ENCODE peak calls at places on chromosomes 12 and 14, in nine cellular contexts. D, R, B, Q, M, X, C, J and S are unnamed samples.
A peak's percentile ranks its signal among the peaks of the same experiment; 100 is the strongest.

GRCh38 chr12:20931894-20932293 is 121.4 kb downstream of the SLCO1B3 start:
- DNase-seq in M (no peak), X (no peak), Q (no peak), B (no peak), C (no peak), D (no peak), J (no peak), R (no peak), S (no peak)

GRCh38 chr14:100955201-100955600 is 51.7 kb upstream of the RTL1 start:
- DNase-seq in D (no peak), B (no peak), M (no peak), Q (no peak), J (no peak), X (peak; percentile 76), R (no peak), C (peak; percentile 77), S (peak; percentile 66)

GRCh38 chr14:93103392-93104080 is 12.2 kb downstream of the ITPK1 start:
- DNase-seq in M (no peak), J (no peak), R (no peak), D (no peak), C (no peak), X (no peak), B (no peak), Q (no peak), S (no peak)

GRCh38 chr14:99732436-99733220 is 48.5 kb downstream of the CYP46A1 start:
- DNase-seq in D (no peak), C (no peak), R (peak; percentile 16), X (no peak), M (peak; percentile 47), J (no peak), B (peak; percentile 62), Q (peak; percentile 67), S (no peak)

GRCh38 chr14:45698462-45699134 is 445.6 kb upstream of the MIS18BP1 start:
- DNase-seq in R (no peak), C (no peak), M (no peak), D (no peak), J (no peak), B (no peak), X (no peak), Q (no peak), S (no peak)

GRCh38 chr12:80632835-80633234 is 74.6 kb upstream of the MYF6 start:
- DNase-seq in M (no peak), J (no peak), Q (no peak), R (no peak), X (no peak), D (no peak), B (no peak), C (no peak), S (no peak)

GRCh38 chr12:75634244-75635222 is 123.1 kb upstream of the KRR1 start:
- DNase-seq in R (no peak), X (no peak), C (no peak), J (no peak), D (no peak), Q (no peak), B (no peak), M (no peak), S (no peak)

GRCh38 chr14:93135399-93135798 is 19.7 kb upstream of the ITPK1 start:
- DNase-seq in M (peak; percentile 59), J (no peak), C (no peak), D (no peak), X (no peak), R (no peak), B (no peak), Q (peak; percentile 71), S (no peak)

GRCh38 chr14:27387458-27387857 is 789.6 kb upstream of the NOVA1 start:
- DNase-seq in Q (no peak), R (no peak), B (no peak), X (peak; percentile 65), D (no peak), J (no peak), M (no peak), C (no peak), S (no peak)

GRCh38 chr12:87953257-87953860 is 75.8 kb downstream of the C12orf50 start:
- DNase-seq in D (no peak), Q (no peak), R (no peak), M (no peak), J (no peak), B (no peak), X (peak; percentile 38), C (peak; percentile 71), S (peak; percentile 47)

GRCh38 chr12:100026241-100026640 is 41.5 kb upstream of the ANKS1B start:
- DNase-seq in M (no peak), Q (no peak), X (no peak), R (no peak), J (no peak), C (peak; percentile 57), D (no peak), B (no peak), S (no peak)

GRCh38 chr14:86852530-86852929 is 1140.5 kb downstream of the GALC start:
- DNase-seq in R (no peak), Q (no peak), X (peak; percentile 77), B (no peak), J (no peak), M (no peak), C (peak; percentile 87), D (no peak), S (no peak)

GRCh38 chr14:39055786-39056474 is 47.1 kb downstream of the SEC23A start:
- DNase-seq in X (no peak), M (no peak), B (no peak), Q (no peak), J (no peak), C (no peak), R (no peak), D (no peak), S (no peak)

GRCh38 chr12:113461666-113462065 is 10.0 kb downstream of the LHX5 start:
- DNase-seq in X (no peak), M (no peak), C (no peak), J (peak; percentile 69), B (no peak), Q (no peak), D (no peak), R (no peak), S (no peak)

GRCh38 chr12:49347307-49348237 is 884 bp downstream of the DNAJC22 start:
- DNase-seq in Q (peak; percentile 84), D (peak; percentile 69), B (peak; percentile 86), X (peak; percentile 81), C (peak; percentile 89), R (peak; percentile 69), J (peak; percentile 92), M (peak; percentile 78), S (peak; percentile 82)

GRCh38 chr12:132026061-132026795 is 76.5 kb downstream of the EP400 start:
- DNase-seq in B (no peak), C (no peak), X (no peak), R (no peak), M (no peak), Q (no peak), J (no peak), D (no peak), S (no peak)

GRCh38 chr12:93686572-93687365 is 9.6 kb downstream of the CRADD start:
- DNase-seq in D (no peak), B (no peak), X (no peak), J (no peak), Q (no peak), C (no peak), R (no peak), M (no peak), S (no peak)

DNA sequence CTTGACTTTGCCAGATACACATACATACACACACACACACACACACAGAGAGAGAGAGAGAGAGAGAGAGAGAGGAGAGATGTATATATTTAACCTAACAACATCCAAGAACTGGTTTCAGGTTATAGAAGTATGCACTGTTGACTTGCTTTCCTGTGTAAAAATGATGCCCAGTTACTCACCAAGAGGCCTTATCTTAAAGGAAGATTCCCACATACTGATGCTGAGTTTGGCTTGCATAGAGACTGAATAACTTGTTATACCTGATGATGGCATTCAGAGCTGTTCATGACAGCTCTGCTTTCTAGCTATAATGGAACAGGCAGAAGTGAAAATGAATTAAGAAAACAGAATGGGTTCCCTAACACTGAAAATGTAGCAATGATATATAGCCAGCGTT is 387.4 kb downstream of the EGLN3 start:
- DNase-seq in R (no peak), B (no peak), D (no peak), J (no peak), C (no peak), X (peak; percentile 37), M (no peak), Q (no peak), S (peak; percentile 39)
- H3K27ac ChIP-seq in R (no peak overlapping the region), B (no peak overlapping the region), D (no peak overlapping the region), J (no peak overlapping the region), C (no peak overlapping the region), X (no peak overlapping the region), M (no peak overlapping the region), Q (no peak overlapping the region), S (no peak overlapping the region)

GRCh38 chr12:7498832-7499231 is 4.7 kb downstream of the CD163 start:
- DNase-seq in J (no peak), Q (no peak), M (no peak), D (no peak), R (no peak), X (peak; percentile 39), C (peak; percentile 62), B (no peak), S (peak; percentile 74)
- H3K27ac ChIP-seq in J (no peak overlapping the region), Q (no peak overlapping the region), M (peak overlapping the region; percentile 13), D (peak overlapping the region; percentile 46), R (peak overlapping the region; percentile 39), X (no peak overlapping the region), C (no peak overlapping the region), B (peak overlapping the region; percentile 34), S (no peak overlapping the region)

GRCh38 chr14:77316872-77317271 is 3.8 kb downstream of the POMT2 start:
- DNase-seq in D (no peak), B (peak; percentile 46), R (no peak), X (no peak), Q (no peak), M (no peak), J (no peak), C (no peak), S (no peak)

GRCh38 chr14:77314539-77314938 is 6.1 kb downstream of the POMT2 start:
- DNase-seq in X (no peak), R (no peak), M (no peak), C (no peak), J (no peak), B (no peak), D (no peak), Q (no peak), S (no peak)

GRCh38 chr14:77313374-77313773 is 7.3 kb downstream of the POMT2 start:
- DNase-seq in R (no peak), B (peak; percentile 5), D (no peak), M (no peak), X (no peak), C (no peak), Q (no peak), J (no peak), S (no peak)

GRCh38 chr14:77314043-77314442 is 6.6 kb downstream of the POMT2 start:
- DNase-seq in R (no peak), M (no peak), B (peak; percentile 60), J (no peak), Q (no peak), C (peak; percentile 89), D (no peak), X (peak; percentile 43), S (peak; percentile 26)

GRCh38 chr14:77315115-77315944 is 5.4 kb downstream of the POMT2 start:
- DNase-seq in D (no peak), M (no peak), J (no peak), Q (no peak), R (no peak), B (peak; percentile 43), C (no peak), X (no peak), S (no peak)
- H3K27ac ChIP-seq in D (peak overlapping the region; percentile 99), M (peak overlapping the region; percentile 83), J (no peak overlapping the region), Q (no peak overlapping the region), R (peak overlapping the region; percentile 37), B (peak overlapping the region; percentile 67), C (no peak overlapping the region), X (no peak overlapping the region), S (no peak overlapping the region)

GRCh38 chr14:74563621-74564159 is 48.3 kb downstream of the LTBP2 start:
- DNase-seq in B (no peak), X (no peak), Q (no peak), R (no peak), J (peak; percentile 13), C (peak; percentile 31), D (no peak), M (no peak), S (no peak)
- H3K27ac ChIP-seq in B (peak overlapping the region; percentile 34), X (peak overlapping the region; percentile 4), Q (peak overlapping the region; percentile 38), R (no peak overlapping the region), J (no peak overlapping the region), C (peak overlapping the region; percentile 85), D (no peak overlapping the region), M (no peak overlapping the region), S (peak overlapping the region; percentile 75)